ENCODE peak calls at places on chromosomes 11 and 22, in six cellular contexts. M is HCEC 1CT; K is T-helper 2 cell; L is HS-5; H is nephron progenitor cell; O is stimulated activated naive CD8-positive, alpha-beta T cell treated with anti-CD3 and anti-CD28 coated beads, Interleukin-15, Interleukin-2, amounts not matched to agents 100 U/mL and 50 U/mL, for 24 hours. D is an unnamed sample.

GRCh38 chr11:34492806-34493414 is 20.7 kb downstream of the ELF5 start:
- DNase-seq in M (peak; percentile 51), O (peak; percentile 54), K (no peak), L (peak; percentile 42), H (peak; percentile 70), D (peak; percentile 13)

GRCh38 chr11:503179-503981 is 3.7 kb downstream of the RNH1 start:
- DNase-seq in M (no peak), L (peak; percentile 29), K (no peak), H (no peak), O (peak; percentile 40), D (no peak)

GRCh38 chr11:2885017-2885675 is 429 bp downstream of the CDKN1C start:
- DNase-seq in K (no peak), H (peak; percentile 64), M (no peak), O (peak; percentile 53), L (no peak), D (no peak)

GRCh38 chr11:12547953-12548650 is 126.1 kb upstream of the TEAD1 start:
- DNase-seq in M (no peak), O (no peak), H (no peak), L (no peak), K (no peak), D (no peak)

GRCh38 chr11:132987936-132988335 is 544.4 kb downstream of the OPCML start:
- DNase-seq in M (no peak), K (no peak), O (no peak), H (no peak), L (peak; percentile 18), D (no peak)

GRCh38 chr11:99739464-99740089 is 718.8 kb downstream of the CNTN5 start:
- DNase-seq in M (peak; percentile 31), K (no peak), O (no peak), H (peak; percentile 36), L (peak; percentile 28), D (no peak)

GRCh38 chr11:122019908-122020694 is 95.9 kb downstream of the BLID start:
- DNase-seq in H (no peak), L (no peak), M (no peak), O (no peak), K (no peak), D (no peak)

GRCh38 chr11:93396356-93396755 is 65.8 kb downstream of the DEUP1 start:
- DNase-seq in M (no peak), K (no peak), H (no peak), L (no peak), O (no peak), D (no peak)

GRCh38 chr22:48089601-48090331 is 1327.3 kb downstream of the TBC1D22A start:
- DNase-seq in L (no peak), O (no peak), H (peak; percentile 42), K (no peak), M (no peak), D (no peak)

GRCh38 chr22:45958971-45959370 is 18.0 kb downstream of the WNT7B start:
- DNase-seq in L (no peak), H (no peak), O (no peak), M (no peak), K (no peak), D (no peak)

GRCh38 chr11:65894034-65894591 is 3.6 kb downstream of the CCDC85B start:
- DNase-seq in L (no peak), O (no peak), M (no peak), H (no peak), K (no peak), D (no peak)

GRCh38 chr11:82843057-82843795 is 57.0 kb downstream of the PRCP start:
- DNase-seq in M (no peak), L (no peak), K (no peak), H (no peak), O (no peak), D (no peak)

GRCh38 chr22:50621491-50621880 is 6.5 kb downstream of the ARSA start:
- DNase-seq in H (no peak), O (peak; percentile 52), L (no peak), M (no peak), K (peak; percentile 55), D (no peak)

GRCh38 chr11:1456166-1456565 is 30.4 kb downstream of the MOB2 start:
- DNase-seq in K (no peak), H (no peak), O (no peak), L (no peak), M (no peak), D (no peak)

GRCh38 chr11:72014761-72015320 is 16.1 kb downstream of the IL18BP start:
- DNase-seq in K (no peak), H (no peak), O (no peak), M (no peak), L (no peak), D (no peak)

GRCh38 chr22:41523464-41524221 is 20.6 kb downstream of the POLR3H start:
- DNase-seq in H (no peak), K (no peak), M (peak; percentile 93), O (no peak), L (no peak), D (no peak)

GRCh38 chr22:46450931-46451660 is 86.3 kb downstream of the CELSR1 start:
- DNase-seq in M (no peak), L (no peak), K (no peak), H (no peak), O (no peak), D (no peak)

GRCh38 chr11:71120346-71120963 is 131.9 kb downstream of the SHANK2 start:
- DNase-seq in O (no peak), K (no peak), M (no peak), H (peak; percentile 50), L (no peak), D (no peak)

GRCh38 chr11:1827931-1828330 is 6.9 kb upstream of the SYT8 start:
- DNase-seq in L (no peak), K (no peak), M (no peak), H (no peak), O (no peak), D (no peak)

GRCh38 chr11:45859661-45860140 is 12.4 kb downstream of the CRY2 start:
- DNase-seq in L (no peak), O (no peak), H (peak; percentile 37), M (peak; percentile 91), K (no peak), D (no peak)

D was measured in activated T-helper 9 cell treated with anti-CD3 and anti-CD28 coated beads, Interleukin-2, amount 50 U/mL, for 16 hours.